ENCODE peak calls at places on chromosomes 3 and 15, in seven cellular contexts. O is psoas muscle, A is keratinocyte, E is AG09319, M is lower leg skin, G is vagina, J is HFFc6. N is an unnamed sample.
A peak's percentile ranks its signal among the peaks of the same experiment; 100 is the strongest.

GRCh38 chr3:47464603-47465002 is 11.1 kb downstream of the SCAP start:
- DNase-seq in J (no peak), A (no peak), E (no peak), M (no peak), G (no peak), O (no peak), N (no peak)

GRCh38 chr3:14915636-14916222 is 31.7 kb upstream of the NR2C2 start:
- DNase-seq in J (no peak), G (no peak), O (no peak), A (no peak), E (no peak), M (no peak), N (peak; percentile 10)

GRCh38 chr15:70237626-70238025 is 139.9 kb upstream of the TLE3 start:
- DNase-seq in M (no peak), A (no peak), E (no peak), G (no peak), O (no peak), J (peak; percentile 19), N (no peak)

GRCh38 chr3:39147711-39148115 is 5.7 kb downstream of the CSRNP1 start:
- DNase-seq in G (no peak), E (no peak), A (no peak), O (no peak), M (no peak), J (no peak), N (peak; percentile 64)

GRCh38 chr3:32126305-32127015 is 20.0 kb downstream of the GPD1L start:
- DNase-seq in M (no peak), A (no peak), O (no peak), G (no peak), J (no peak), E (no peak), N (no peak)

GRCh38 chr15:55742927-55743614 is at the start of gene PRTG:
- DNase-seq in M (no peak), J (peak; percentile 11), A (no peak), E (peak; percentile 72), O (peak; percentile 80), G (no peak), N (peak; percentile 79)

GRCh38 chr3:186200746-186201145 is 91.9 kb upstream of the ETV5 start:
- DNase-seq in M (no peak), A (no peak), O (no peak), J (no peak), G (no peak), E (no peak), N (no peak)

GRCh38 chr15:75202251-75203016 is 752 bp downstream of the C15orf39 start:
- DNase-seq in J (peak; percentile 80), E (peak; percentile 68), O (peak; percentile 81), A (no peak), G (no peak), M (peak; percentile 78), N (peak; percentile 93)

GRCh38 chr3:31790516-31791148 is 190.4 kb downstream of the OSBPL10 start:
- DNase-seq in G (no peak), J (no peak), A (no peak), O (no peak), M (no peak), E (no peak), N (no peak)

GRCh38 chr3:172550347-172550943 is 27.2 kb upstream of the TNFSF10 start:
- DNase-seq in A (peak; percentile 90), M (no peak), E (peak; percentile 32), J (peak; percentile 83), G (no peak), O (no peak), N (peak; percentile 77)

GRCh38 chr15:27690290-27690689 is 408.8 kb downstream of the OCA2 start:
- DNase-seq in G (no peak), O (no peak), A (no peak), J (no peak), E (no peak), M (no peak), N (no peak)

GRCh38 chr15:47411733-47412530 is 305.4 kb upstream of the SEMA6D start:
- DNase-seq in M (no peak), E (no peak), J (no peak), G (no peak), A (no peak), O (no peak), N (no peak)

GRCh38 chr3:66138336-66139234 is 82.2 kb upstream of the SLC25A26 start:
- DNase-seq in O (peak; percentile 26), E (peak; percentile 24), A (no peak), G (no peak), M (peak; percentile 26), J (peak; percentile 59), N (peak; percentile 57)

GRCh38 chr3:179266701-179267211 is 15.8 kb upstream of the KCNMB3 start:
- DNase-seq in O (no peak), E (no peak), G (no peak), A (no peak), M (no peak), J (no peak), N (no peak)

GRCh38 chr3:183500349-183500748 is 55.2 kb downstream of the KLHL6 start:
- DNase-seq in J (no peak), M (no peak), O (no peak), E (no peak), A (no peak), G (no peak), N (no peak)

GRCh38 chr3:186653984-186654383 is 11.8 kb upstream of the HRG start:
- DNase-seq in E (no peak), J (no peak), M (no peak), G (no peak), O (no peak), A (no peak), N (no peak)

GRCh38 chr3:188349276-188349962 is 195.5 kb downstream of the LPP start:
- DNase-seq in J (no peak), A (no peak), M (no peak), G (no peak), O (no peak), E (no peak), N (peak; percentile 10)

GRCh38 chr15:29035571-29036285 is 150.0 kb downstream of the APBA2 start:
- DNase-seq in G (no peak), M (no peak), O (no peak), E (no peak), A (no peak), J (no peak), N (no peak)

GRCh38 chr3:10518506-10519150 is 13.2 kb upstream of the ATP2B2 start:
- DNase-seq in J (peak; percentile 28), O (peak; percentile 49), E (no peak), A (no peak), G (no peak), M (no peak), N (no peak)

GRCh38 chr3:8713901-8714759 is 19.5 kb upstream of the CAV3 start:
- DNase-seq in G (no peak), O (no peak), J (no peak), M (no peak), E (no peak), A (no peak), N (no peak)

GRCh38 chr3:158771982-158772381 is 29.9 kb upstream of the MFSD1 start:
- DNase-seq in G (no peak), M (no peak), J (no peak), A (no peak), O (no peak), E (no peak), N (no peak)

GRCh38 chr3:127031845-127032244 is 48.9 kb downstream of the PLXNA1 start:
- DNase-seq in O (no peak), J (no peak), E (no peak), A (no peak), M (no peak), G (no peak), N (no peak)

GRCh38 chr15:58951388-58952060 is 18.0 kb upstream of the SLTM start:
- DNase-seq in G (no peak), E (peak; percentile 37), A (no peak), O (no peak), J (peak; percentile 62), M (no peak), N (peak; percentile 64)

GRCh38 chr3:123750659-123751420 is 133.3 kb downstream of the MYLK start:
- DNase-seq in G (no peak), E (no peak), J (peak; percentile 92), M (no peak), A (no peak), O (no peak), N (peak; percentile 92)
- TF ChIP-seq CTCF in G (no peak), E (no peak), J (peak; percentile 48), M (no peak), A (no peak), O (no peak), N (no peak)

DNA sequence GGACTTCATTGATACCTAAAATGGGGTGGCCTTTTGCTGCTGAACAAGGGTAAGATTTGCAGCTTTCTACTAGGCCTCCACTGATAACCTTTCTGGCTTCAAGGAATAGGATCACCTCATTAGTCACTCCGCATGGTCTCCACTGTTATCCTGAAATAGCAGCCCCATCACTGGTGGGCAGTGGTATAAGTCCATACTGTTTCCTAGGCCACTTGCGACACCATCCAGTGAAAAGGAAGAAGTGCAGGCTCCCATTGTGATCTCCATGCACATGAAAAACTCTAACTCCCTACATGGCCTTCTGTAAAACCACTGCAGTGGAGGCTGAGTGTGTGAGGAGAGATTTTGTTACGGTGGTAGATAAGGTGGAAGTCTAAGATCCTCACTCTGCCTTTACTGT is 1455.9 kb downstream of the SI start:
- DNase-seq in E (no peak), J (no peak), A (no peak), M (no peak), O (no peak), G (no peak), N (no peak)
- TF ChIP-seq CTCF in E (no peak), J (no peak), A (no peak), M (no peak), O (no peak), G (no peak), N (no peak)

GRCh38 chr15:63258658-63259057 is 18.7 kb upstream of the APH1B start:
- DNase-seq in J (no peak), O (no peak), A (no peak), E (no peak), M (no peak), G (no peak), N (no peak)

GRCh38 chr15:63263519-63263918 is 13.9 kb upstream of the APH1B start:
- DNase-seq in G (no peak), E (no peak), A (no peak), M (no peak), J (no peak), O (no peak), N (no peak)

GRCh38 chr15:63260786-63261185 is 16.6 kb upstream of the APH1B start:
- DNase-seq in O (no peak), G (no peak), A (no peak), M (no peak), J (no peak), E (no peak), N (no peak)

GRCh38 chr15:63264685-63265302 is 12.6 kb upstream of the APH1B start:
- DNase-seq in E (peak; percentile 60), A (no peak), M (no peak), J (no peak), G (no peak), O (no peak), N (peak; percentile 69)

GRCh38 chr15:63261311-63261710 is 16.1 kb upstream of the APH1B start:
- DNase-seq in O (no peak), E (no peak), G (no peak), A (no peak), M (no peak), J (no peak), N (no peak)
- TF ChIP-seq CTCF in O (no peak), E (no peak), G (no peak), A (no peak), M (no peak), J (no peak), N (no peak)

DNA sequence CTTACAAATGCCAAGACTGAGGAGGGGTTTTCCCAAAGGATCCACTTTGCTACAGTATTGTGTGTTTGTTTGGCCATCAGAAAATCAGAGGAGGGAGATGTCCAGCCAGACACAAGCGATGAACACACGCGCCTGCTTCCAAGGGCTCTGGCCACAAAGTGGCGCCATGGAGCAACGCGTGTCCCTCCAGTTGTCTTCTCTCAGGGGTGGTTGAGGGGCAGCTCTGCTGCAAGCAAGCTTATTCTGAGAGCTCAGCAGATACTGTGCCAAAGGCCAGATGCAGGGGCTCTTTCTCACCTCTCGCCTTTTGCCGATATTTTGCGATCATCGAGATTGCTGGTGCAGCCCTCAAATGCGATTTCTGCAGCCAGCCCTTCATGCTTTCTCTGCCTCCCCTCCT is 88.9 kb upstream of the OSBPL11 start:
- DNase-seq in J (no peak), E (no peak), M (no peak), O (no peak), A (no peak), G (no peak), N (no peak)
- TF ChIP-seq CTCF in J (peak; percentile 57), E (peak; percentile 24), M (no peak), O (peak; percentile 24), A (peak; percentile 26), G (no peak), N (peak; percentile 12)